ENCODE peak calls at places on chromosome X, in eight cellular contexts. C is activated CD4-positive, alpha-beta T cell treated with anti-CD3 and anti-CD28 coated beads, Interleukin-2, amount 50 U/mL, for 24 hours; J is iris pigment epithelial cell; Z is BJ; F is T-helper 1 cell; M is NCI-H1417; O is 8988T; S is tibial artery. V is an unnamed sample.
A peak's percentile ranks its signal among the peaks of the same experiment; 100 is the strongest.

GRCh38 chrX:40952855-40953254 is 132.4 kb upstream of the USP9X start:
- DNase-seq in S (no peak), J (peak; percentile 28), Z (no peak), O (no peak), F (no peak), M (no peak), C (no peak), V (no peak)

GRCh38 chrX:54494166-54494969 is 1.7 kb downstream of the FGD1 start:
- DNase-seq in S (no peak), J (peak; percentile 22), O (no peak), M (no peak), F (no peak), C (no peak), Z (no peak), V (no peak)

GRCh38 chrX:130224810-130225209 is 43.9 kb downstream of the ZNF280C start:
- DNase-seq in J (peak; percentile 71), Z (no peak), M (no peak), C (no peak), F (no peak), S (no peak), O (no peak), V (no peak)

GRCh38 chrX:39614680-39614998 is 483.1 kb downstream of the BCOR start:
- DNase-seq in J (no peak), Z (no peak), M (no peak), S (no peak), F (no peak), O (no peak), C (no peak), V (no peak)

GRCh38 chrX:108224218-108224617 is 132.6 kb downstream of the ATG4A start:
- DNase-seq in F (no peak), C (no peak), M (no peak), S (no peak), O (no peak), Z (no peak), J (no peak), V (no peak)

GRCh38 chrX:39152106-39152649 is 350.9 kb downstream of the MID1IP1 start:
- DNase-seq in S (no peak), F (no peak), J (no peak), M (peak; percentile 99), C (no peak), Z (no peak), O (no peak), V (no peak)

GRCh38 chrX:70016513-70016912 is 33.2 kb downstream of the AWAT2 start:
- DNase-seq in Z (no peak), O (no peak), J (no peak), F (no peak), C (no peak), M (no peak), S (no peak), V (no peak)

GRCh38 chrX:153641575-153642312 is 5.3 kb upstream of the DUSP9 start:
- DNase-seq in C (no peak), M (peak; percentile 25), F (no peak), S (no peak), J (no peak), O (no peak), Z (no peak), V (no peak)

GRCh38 chrX:118627084-118627758 is 100.2 kb upstream of the IL13RA1 start:
- DNase-seq in F (no peak), M (peak; percentile 56), J (peak; percentile 8), Z (no peak), C (no peak), O (no peak), S (no peak), V (no peak)

GRCh38 chrX:40172169-40172979 is 74.6 kb upstream of the BCOR start:
- DNase-seq in Z (no peak), O (no peak), J (peak; percentile 70), M (no peak), C (no peak), F (no peak), S (peak; percentile 79), V (no peak)

GRCh38 chrX:120457766-120458180 is 11.3 kb downstream of the LAMP2 start:
- DNase-seq in C (no peak), S (no peak), Z (peak; percentile 71), J (peak; percentile 89), O (no peak), M (no peak), F (no peak), V (no peak)

GRCh38 chrX:81957900-81958545 is 756.1 kb downstream of the SH3BGRL start:
- DNase-seq in C (no peak), Z (no peak), F (no peak), M (peak; percentile 58), O (no peak), J (peak; percentile 9), S (no peak), V (no peak)

GRCh38 chrX:25016361-25016671 is 551 bp upstream of the ARX start:
- DNase-seq in C (no peak), J (no peak), Z (no peak), O (no peak), S (no peak), M (no peak), F (no peak), V (no peak)

GRCh38 chrX:128891554-128891953 is 631.7 kb downstream of the SMARCA1 start:
- DNase-seq in Z (no peak), F (no peak), S (no peak), O (no peak), J (no peak), C (no peak), M (no peak), V (no peak)